ENCODE peak calls at places on chromosomes 5 and 9, in five cellular contexts. X is IMR-90, H is H9, W is mesendoderm, N is mesenchymal stem cell. I is an unnamed sample.

GRCh38 chr9:92276223-92277007 is 17.1 kb downstream of the IARS1 start:
- DNase-seq in N (no peak), W (no peak), H (no peak), X (no peak), I (no peak)

GRCh38 chr5:62731011-62731410 is 152.4 kb downstream of the LRRC70 start:
- DNase-seq in H (no peak), W (no peak), X (no peak), N (no peak), I (no peak)

GRCh38 chr5:43533646-43534045 is 18.7 kb upstream of the C5orf34 start:
- DNase-seq in N (no peak), H (no peak), W (no peak), X (no peak), I (no peak)

GRCh38 chr5:3118321-3118720 is 366.8 kb upstream of the IRX2 start:
- DNase-seq in H (peak), W (peak), X (no peak), N (no peak), I (no peak)

GRCh38 chr9:27176971-27177370 is 67.9 kb downstream of the TEK start:
- DNase-seq in H (no peak), X (peak), N (no peak), W (no peak), I (no peak)

GRCh38 chr5:78360674-78361225 is 333 bp downstream of the SCAMP1 start:
- DNase-seq in X (no peak), W (no peak), H (peak), N (no peak), I (no peak)

GRCh38 chr5:158812381-158812780 is 287.3 kb downstream of the EBF1 start:
- DNase-seq in N (no peak), W (peak), H (peak), X (no peak), I (no peak)

GRCh38 chr9:130501645-130502044 is 56.9 kb downstream of the ASS1 start:
- DNase-seq in H (no peak), N (no peak), W (peak), X (no peak), I (no peak)

GRCh38 chr9:68548241-68548640 is 7.6 kb upstream of the TMEM252 start:
- DNase-seq in X (no peak), W (no peak), N (no peak), H (no peak), I (no peak)

GRCh38 chr9:116736406-116736805 is 49.3 kb downstream of the TRIM32 start:
- DNase-seq in X (no peak), H (no peak), N (no peak), W (no peak), I (no peak)

GRCh38 chr9:116741742-116742141 is 54.6 kb downstream of the TRIM32 start:
- DNase-seq in N (no peak), H (no peak), X (no peak), W (no peak), I (no peak)

GRCh38 chr9:116737137-116737546 is 50.0 kb downstream of the TRIM32 start:
- DNase-seq in H (peak), N (peak), W (peak), X (peak), I (peak)

DNA sequence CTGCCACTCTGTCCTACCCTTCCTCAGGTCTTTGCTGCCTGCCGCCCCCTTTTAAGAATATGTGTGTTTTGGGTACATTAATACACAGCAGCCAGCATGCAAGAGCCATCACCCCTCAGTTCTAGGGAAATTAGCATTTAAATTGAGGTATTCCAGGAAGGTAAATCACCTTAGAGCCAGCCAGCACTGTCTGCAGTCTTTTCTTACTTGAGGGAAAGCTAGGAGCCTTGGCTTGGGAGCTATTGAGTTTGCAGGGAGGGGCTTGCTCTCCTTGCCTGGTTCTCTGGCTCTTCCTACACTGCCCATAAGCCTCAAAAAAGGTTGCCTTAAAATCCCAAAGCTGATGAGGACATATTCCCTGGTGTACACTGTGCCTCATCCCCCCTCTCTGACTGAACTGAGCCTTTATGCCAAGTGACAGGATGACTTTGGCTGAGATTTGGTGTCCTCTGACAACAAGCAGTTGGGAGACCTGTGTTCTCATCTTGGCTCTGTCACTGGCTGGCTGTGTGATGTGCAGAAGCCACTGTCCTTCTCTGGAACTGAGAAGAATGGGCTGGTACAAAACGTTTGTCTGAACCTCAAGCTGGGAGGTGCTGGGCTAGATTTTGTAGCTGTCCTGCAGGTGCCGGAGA is 54.1 kb downstream of the TRIM32 start:
- DNase-seq in H (peak), N (no peak), X (no peak), W (no peak), I (no peak)
- H3K4ac ChIP-seq in H (no peak), N (no peak), X (no peak), W (no peak), I (no peak)

GRCh38 chr5:115551415-115551814 is 6.8 kb upstream of the FEM1C start:
- DNase-seq in W (no peak), X (no peak), N (no peak), H (no peak), I (no peak)
- H3K9ac ChIP-seq in W (no peak), X (no peak), N (peak), H (no peak), I (no peak)

GRCh38 chr5:38540348-38540747 is 16.1 kb downstream of the LIFR start:
- DNase-seq in N (no peak), W (no peak), X (no peak), H (no peak), I (no peak)

GRCh38 chr5:38535845-38536244 is 20.6 kb downstream of the LIFR start:
- DNase-seq in H (no peak), X (no peak), W (no peak), N (no peak), I (no peak)

GRCh38 chr5:38537502-38537901 is 18.9 kb downstream of the LIFR start:
- DNase-seq in X (no peak), H (no peak), N (no peak), W (no peak), I (no peak)

GRCh38 chr5:38536968-38537367 is 19.5 kb downstream of the LIFR start:
- DNase-seq in W (no peak), H (no peak), N (no peak), X (no peak), I (no peak)

GRCh38 chr5:38538161-38538560 is 18.3 kb downstream of the LIFR start:
- DNase-seq in W (peak), X (no peak), H (no peak), N (no peak), I (no peak)
- H3K4ac ChIP-seq in W (no peak), X (no peak), H (no peak), N (no peak), I (no peak)

GRCh38 chr9:77999231-77999631 is 32.4 kb downstream of the GNAQ start:
- DNase-seq in W (no peak), H (no peak), N (no peak), X (peak), I (no peak)
- H3K9ac ChIP-seq in W (no peak), H (no peak), N (peak), X (no peak), I (no peak)

GRCh38 chr9:124808246-124808956 is 31.5 kb downstream of the OLFML2A start:
- DNase-seq in X (no peak), N (no peak), H (no peak), W (no peak), I (no peak)
- H3K4ac ChIP-seq in X (no peak), N (no peak), H (no peak), W (no peak), I (no peak)

GRCh38 chr9:117414906-117415583 is at the start of gene ASTN2:
- DNase-seq in H (peak), W (peak), N (peak), X (no peak), I (peak)
- H3K9ac ChIP-seq in H (no peak), W (peak), N (no peak), X (no peak), I (peak)

GRCh38 chr9:124392855-124393460 is 22.3 kb downstream of the PSMB7 start:
- DNase-seq in H (peak), X (peak), W (peak), N (peak), I (no peak)

GRCh38 chr9:124394167-124394566 is 21.1 kb downstream of the PSMB7 start:
- DNase-seq in H (no peak), X (peak), N (no peak), W (no peak), I (no peak)

GRCh38 chr9:124390812-124391658 is 24.2 kb downstream of the PSMB7 start:
- DNase-seq in H (no peak), W (no peak), X (peak), N (peak), I (no peak)

GRCh38 chr9:124394596-124394995 is 20.6 kb downstream of the PSMB7 start:
- DNase-seq in W (no peak), H (no peak), N (no peak), X (no peak), I (no peak)

GRCh38 chr9:124392254-124392653 is 23.0 kb downstream of the PSMB7 start:
- DNase-seq in N (no peak), X (no peak), W (no peak), H (no peak), I (no peak)
- H3K4ac ChIP-seq in N (no peak), X (peak), W (no peak), H (no peak), I (no peak)

GRCh38 chr5:107572800-107573368 is 97.9 kb downstream of the EFNA5 start:
- DNase-seq in X (no peak), H (no peak), N (no peak), W (no peak), I (peak)
- H3K9ac ChIP-seq in X (no peak), H (no peak), N (peak), W (no peak), I (no peak)

GRCh38 chr9:112145886-112146285 is 29.2 kb downstream of the SUSD1 start:
- DNase-seq in W (peak), N (no peak), X (peak), H (peak), I (no peak)
- H3K4ac ChIP-seq in W (no peak), N (no peak), X (no peak), H (no peak), I (no peak)

GRCh38 chr5:172127581-172127980 is 60.4 kb downstream of the STK10 start:
- DNase-seq in W (no peak), X (no peak), H (no peak), N (no peak), I (no peak)
- H3K9ac ChIP-seq in W (no peak), X (no peak), H (no peak), N (no peak), I (no peak)

I was measured in neuronal stem cell.